ENCODE peak calls at places on chromosomes 11 and 22, in nine cellular contexts. N is HCT116, L is SK-N-SH, J is K562, Z is A549, O is endothelial cell of umbilical vein, C is HepG2, A is H1, P is GM12878. H is an unnamed sample.

GRCh38 chr11:110098645-110099044 is 5.5 kb downstream of the ZC3H12C start:
- DNase-seq in J (no peak), N (no peak), Z (no peak), O (peak), L (no peak), A (no peak), C (no peak), P (no peak), H (no peak)

GRCh38 chr11:61193596-61193995 is 9.7 kb upstream of the PGA3 start:
- DNase-seq in C (no peak), Z (no peak), N (no peak), L (peak), A (no peak), O (no peak), P (no peak), J (no peak), H (no peak)

GRCh38 chr11:36231300-36231699 is 57.9 kb downstream of the COMMD9 start:
- DNase-seq in P (no peak), L (peak), O (peak), C (no peak), N (no peak), A (no peak), Z (no peak), J (no peak), H (no peak)

GRCh38 chr22:18044548-18045271 is 20.3 kb upstream of the MICAL3 start:
- DNase-seq in J (no peak), A (no peak), C (peak), L (no peak), O (no peak), Z (no peak), N (no peak), P (no peak), H (no peak)

GRCh38 chr11:2175659-2176058 is 4.0 kb upstream of the TH start:
- DNase-seq in A (no peak), N (no peak), L (peak), C (no peak), Z (no peak), J (no peak), P (no peak), O (no peak), H (no peak)

GRCh38 chr11:107018274-107018901 is at the start of gene GUCY1A2:
- DNase-seq in A (no peak), O (no peak), L (peak), P (no peak), J (no peak), C (no peak), Z (peak), N (no peak), H (no peak)

GRCh38 chr11:29214833-29215232 is 802.0 kb downstream of the KCNA4 start:
- DNase-seq in N (no peak), C (no peak), P (no peak), A (no peak), L (no peak), O (no peak), J (no peak), Z (no peak), H (no peak)

GRCh38 chr11:28231475-28231874 is 123.3 kb downstream of the METTL15 start:
- DNase-seq in L (no peak), C (no peak), J (no peak), N (no peak), O (no peak), A (no peak), P (no peak), Z (peak), H (no peak)

GRCh38 chr11:78212586-78213371 is 24.1 kb downstream of the USP35 start:
- DNase-seq in C (no peak), Z (no peak), A (no peak), J (no peak), N (no peak), P (no peak), L (no peak), O (no peak), H (no peak)

GRCh38 chr22:19819209-19819910 is 35.3 kb downstream of the GNB1L start:
- DNase-seq in C (no peak), A (no peak), O (no peak), Z (no peak), L (no peak), P (no peak), J (no peak), N (no peak), H (no peak)

GRCh38 chr11:74453373-74453975 is 13.9 kb downstream of the KCNE3 start:
- DNase-seq in J (peak), O (peak), L (peak), A (peak), C (peak), N (peak), Z (peak), P (peak), H (peak)

GRCh38 chr22:40256501-40256900 is 78.8 kb downstream of the TNRC6B start:
- DNase-seq in C (no peak), N (no peak), Z (no peak), P (no peak), O (no peak), J (no peak), L (no peak), A (no peak), H (no peak)

GRCh38 chr11:19868281-19868821 is 155.7 kb downstream of the NAV2 start:
- DNase-seq in A (no peak), N (no peak), Z (no peak), C (no peak), L (peak), O (peak), P (no peak), J (no peak), H (peak)

GRCh38 chr11:76524919-76525318 is 80.1 kb downstream of the EMSY start:
- DNase-seq in C (peak), J (no peak), Z (peak), N (peak), O (no peak), A (no peak), P (no peak), L (no peak), H (no peak)

GRCh38 chr11:117282956-117283355 is 8.2 kb upstream of the BACE1-AS start:
- DNase-seq in O (no peak), N (no peak), L (no peak), Z (no peak), J (no peak), P (no peak), A (no peak), C (no peak), H (no peak)

GRCh38 chr22:23598805-23599518 is 18.9 kb upstream of the IGLL1 start:
- DNase-seq in O (no peak), Z (no peak), A (no peak), L (no peak), J (no peak), C (no peak), P (no peak), N (no peak), H (no peak)

GRCh38 chr22:42768385-42769035 is 47.8 kb upstream of the A4GALT start:
- DNase-seq in Z (no peak), N (no peak), C (no peak), L (no peak), P (no peak), A (no peak), O (no peak), J (no peak), H (no peak)

GRCh38 chr11:16749666-16750065 is 11.2 kb downstream of the C11orf58 start:
- DNase-seq in A (no peak), N (no peak), Z (no peak), C (no peak), O (no peak), L (no peak), P (no peak), J (no peak), H (no peak)

GRCh38 chr11:79078999-79079398 is 361.8 kb downstream of the TENM4 start:
- DNase-seq in J (no peak), L (peak), A (no peak), Z (no peak), P (no peak), O (no peak), N (no peak), C (no peak), H (no peak)

GRCh38 chr11:122696662-122697061 is 41.1 kb downstream of the UBASH3B start:
- DNase-seq in C (no peak), P (no peak), Z (no peak), N (no peak), O (peak), A (no peak), J (peak), L (no peak), H (peak)

GRCh38 chr11:122695076-122695620 is 39.6 kb downstream of the UBASH3B start:
- DNase-seq in J (no peak), P (no peak), L (no peak), C (no peak), A (no peak), Z (no peak), N (no peak), O (no peak), H (peak)

GRCh38 chr11:122697636-122698167 is 42.2 kb downstream of the UBASH3B start:
- DNase-seq in C (no peak), J (no peak), L (no peak), O (no peak), Z (no peak), N (no peak), P (no peak), A (no peak), H (peak)

GRCh38 chr11:122700676-122701075 is 45.2 kb downstream of the UBASH3B start:
- DNase-seq in O (no peak), A (no peak), J (no peak), N (no peak), Z (no peak), P (no peak), L (no peak), C (no peak), H (no peak)

GRCh38 chr11:122698390-122698789 is 42.9 kb downstream of the UBASH3B start:
- DNase-seq in O (no peak), L (no peak), Z (no peak), P (no peak), J (no peak), N (no peak), A (no peak), C (no peak), H (no peak)
- H3K4me3 ChIP-seq in O (no peak), L (no peak), Z (no peak), P (no peak), J (no peak), N (no peak), A (no peak), C (no peak), H (no peak)

GRCh38 chr11:842370-843002 is at the start of the genes POLR2L and TSPAN4:
- DNase-seq in A (no peak), N (peak), L (peak), C (peak), O (peak), P (no peak), J (peak), Z (peak), H (peak)
- TF ChIP-seq MAX in A (peak), N (no peak), L (peak), C (peak), O (peak), P (peak), J (peak), Z (peak), H (peak)

GRCh38 chr22:27614291-27615007 is 187.1 kb downstream of the MN1 start:
- DNase-seq in C (no peak), O (no peak), A (no peak), N (no peak), L (peak), J (no peak), Z (no peak), P (no peak), H (no peak)
- H3K4me3 ChIP-seq in C (no peak), O (no peak), A (no peak), N (no peak), L (no peak), J (no peak), Z (no peak), P (no peak), H (no peak)

GRCh38 chr11:97361812-97362378 is 972.1 kb downstream of the JRKL start:
- DNase-seq in O (no peak), P (no peak), N (no peak), J (no peak), C (no peak), L (no peak), A (no peak), Z (no peak), H (no peak)
- TF ChIP-seq MAX in O (no peak), P (no peak), N (no peak), J (no peak), C (no peak), L (no peak), A (no peak), Z (no peak), H (no peak)

DNA sequence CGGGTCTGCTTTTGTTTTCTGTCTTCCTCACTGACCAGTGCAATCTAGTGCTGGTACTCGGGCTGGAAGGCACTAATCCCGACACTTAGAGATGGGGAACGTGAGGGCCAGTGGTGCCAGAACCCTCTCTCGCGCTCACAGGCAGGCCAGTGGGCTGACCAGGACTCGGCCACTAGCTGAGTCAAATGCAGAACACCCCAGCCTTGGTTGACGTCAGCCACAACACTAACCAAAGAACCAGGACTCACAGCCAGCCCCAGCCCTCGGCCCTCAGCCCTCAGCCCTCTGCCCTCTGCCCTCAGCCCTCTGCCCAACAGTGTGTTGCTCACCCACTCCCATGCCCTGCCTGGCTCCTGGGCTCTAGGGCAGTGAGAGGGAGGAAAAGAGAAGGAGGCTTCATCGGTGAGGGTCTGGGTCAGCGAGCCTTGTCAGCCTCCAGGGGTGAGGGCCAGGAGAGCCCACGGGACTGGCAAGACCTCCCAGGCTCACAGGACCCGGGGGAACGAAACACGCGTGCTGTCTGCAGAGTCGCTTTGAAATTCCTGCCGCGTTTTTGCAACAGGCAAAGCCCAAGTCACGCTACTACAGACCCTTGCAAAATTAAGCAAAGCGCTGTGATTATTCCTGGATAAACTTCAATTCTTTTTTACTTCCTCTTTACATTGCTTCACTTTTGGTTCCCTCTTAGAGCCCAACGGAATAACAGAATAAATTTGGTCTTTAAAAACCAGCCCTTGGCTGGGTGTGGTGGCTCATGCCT is 27.5 kb downstream of the KIAA0930 start:
- DNase-seq in A (no peak), N (no peak), Z (no peak), P (no peak), C (no peak), O (no peak), J (no peak), L (peak), H (peak)
- H3K4me3 ChIP-seq in A (no peak), N (no peak), Z (peak), P (no peak), C (no peak), O (no peak), J (no peak), L (peak), H (no peak)

DNA sequence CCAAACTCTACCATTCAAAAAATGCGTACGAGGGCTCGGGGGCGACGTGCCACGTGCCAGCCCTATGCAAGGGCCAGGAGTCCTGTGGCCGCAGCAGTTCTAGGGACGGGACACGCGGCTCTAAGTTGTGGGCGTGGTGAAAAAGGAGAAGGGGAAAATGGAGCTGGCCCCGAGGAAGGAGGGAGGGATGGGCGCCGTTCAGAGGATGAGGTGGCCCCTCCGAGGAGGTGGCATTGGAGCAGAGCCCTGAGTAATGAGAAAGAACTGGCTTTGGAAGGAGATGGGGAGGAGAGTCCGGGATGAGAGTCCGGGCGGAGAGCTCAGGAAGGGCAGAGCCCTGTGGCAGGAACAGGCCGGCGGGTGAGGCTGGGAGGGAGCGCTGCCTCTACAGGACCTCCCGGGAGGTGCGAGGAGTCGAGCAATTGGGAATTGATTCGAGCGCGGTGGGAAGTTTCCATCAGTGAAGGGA is 21.0 kb downstream of the OTUB1 start:
- DNase-seq in A (no peak), L (peak), O (no peak), P (no peak), C (no peak), J (peak), Z (peak), N (no peak), H (no peak)
- TF ChIP-seq MAX in A (peak), L (no peak), O (no peak), P (no peak), C (peak), J (peak), Z (peak), N (peak), H (no peak)

GRCh38 chr11:96309643-96310017 is 33.4 kb downstream of the MAML2 start:
- DNase-seq in A (no peak), O (no peak), Z (no peak), N (no peak), J (no peak), C (no peak), P (no peak), L (no peak), H (no peak)

GRCh38 chr11:96306933-96307747 is 35.9 kb downstream of the MAML2 start:
- DNase-seq in N (peak), O (peak), C (peak), L (peak), J (peak), P (no peak), A (no peak), Z (peak), H (peak)

GRCh38 chr11:96309001-96309642 is 33.9 kb downstream of the MAML2 start:
- DNase-seq in L (no peak), P (no peak), A (no peak), J (no peak), C (no peak), N (no peak), Z (no peak), O (peak), H (no peak)

GRCh38 chr11:96306600-96306932 is 36.4 kb downstream of the MAML2 start:
- DNase-seq in L (no peak), J (no peak), O (no peak), Z (no peak), C (no peak), A (no peak), P (no peak), N (peak), H (no peak)

DNA sequence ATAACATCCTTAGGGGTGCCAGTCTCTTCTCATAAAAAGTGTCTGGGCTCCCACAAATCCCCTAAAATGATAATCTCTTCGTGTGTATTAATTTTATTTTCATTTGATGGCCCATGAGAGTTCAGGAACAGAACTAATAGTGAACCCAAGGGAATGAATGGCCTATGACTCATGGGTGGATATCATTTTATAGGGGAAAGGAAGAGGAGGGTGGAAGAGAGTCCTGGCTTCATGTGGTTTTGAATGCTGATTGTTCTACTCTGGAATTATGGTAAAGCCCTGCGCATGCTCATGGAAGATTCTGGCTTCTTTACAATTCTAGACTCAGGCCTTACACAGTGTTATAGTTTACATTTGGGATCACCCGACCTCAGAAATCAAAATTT is 35.3 kb downstream of the MAML2 start:
- DNase-seq in P (no peak), A (no peak), Z (peak), N (peak), O (peak), C (no peak), J (no peak), L (no peak), H (peak)
- H3K4me3 ChIP-seq in P (no peak), A (no peak), Z (peak), N (peak), O (no peak), C (no peak), J (no peak), L (peak), H (no peak)

GRCh38 chr11:127018683-127019279 is 18.2 kb upstream of the KIRREL3 start:
- DNase-seq in P (no peak), C (no peak), N (no peak), L (no peak), O (no peak), A (no peak), Z (peak), J (no peak), H (no peak)

GRCh38 chr11:127027000-127027399 is 26.4 kb upstream of the KIRREL3 start:
- DNase-seq in N (no peak), Z (no peak), A (no peak), P (no peak), O (no peak), J (no peak), L (no peak), C (no peak), H (no peak)

GRCh38 chr11:127023991-127024390 is 23.4 kb upstream of the KIRREL3 start:
- DNase-seq in P (no peak), J (no peak), N (no peak), Z (peak), C (no peak), A (no peak), L (no peak), O (no peak), H (no peak)
- TF ChIP-seq MAX in P (no peak), J (no peak), N (no peak), Z (no peak), C (no peak), A (no peak), L (no peak), O (no peak), H (no peak)

GRCh38 chr11:70292863-70293262 is 22.4 kb downstream of the PPFIA1 start:
- DNase-seq in A (no peak), O (no peak), C (no peak), L (no peak), P (no peak), Z (no peak), N (no peak), J (no peak), H (no peak)
- H3K4me3 ChIP-seq in A (no peak), O (no peak), C (no peak), L (no peak), P (no peak), Z (no peak), N (no peak), J (no peak), H (no peak)

GRCh38 chr11:7563269-7563668 is 49.5 kb downstream of the PPFIBP2 start:
- DNase-seq in L (peak), Z (no peak), N (no peak), P (no peak), C (no peak), A (no peak), J (no peak), O (no peak), H (no peak)
- TF ChIP-seq MAX in L (no peak), Z (no peak), N (no peak), P (no peak), C (no peak), A (no peak), J (no peak), O (no peak), H (no peak)

H was measured in NB4.